ENCODE peak calls at places on chromosomes 3 and 15, in four cellular contexts. S is frontal cortex, L is iris pigment epithelial cell, Y is fibroblast of the aortic adventitia. O is an unnamed sample.
A peak's percentile ranks its signal among the peaks of the same experiment; 100 is the strongest.

GRCh38 chr3:27721717-27722564 is at the start of gene EOMES:
- DNase-seq in S (no peak), L (peak; percentile 36), Y (peak; percentile 40), O (no peak)

GRCh38 chr15:80445300-80446041 is 41.3 kb downstream of the ARNT2 start:
- DNase-seq in S (no peak), L (no peak), Y (no peak), O (no peak)

GRCh38 chr3:197030379-197031314 is 1.0 kb upstream of the MELTF start:
- DNase-seq in S (peak; percentile 16), L (peak; percentile 37), Y (peak; percentile 16), O (no peak)

GRCh38 chr3:185066251-185066650 is 86.6 kb downstream of the C3orf70 start:
- DNase-seq in S (no peak), L (no peak), Y (no peak), O (no peak)

GRCh38 chr15:32994810-32995424 is 199.6 kb downstream of the FMN1 start:
- DNase-seq in S (peak; percentile 13), L (peak; percentile 62), Y (peak; percentile 84), O (no peak)

GRCh38 chr3:151875759-151876158 is 2.3 kb downstream of the SUCNR1 start:
- DNase-seq in S (no peak), L (peak; percentile 40), Y (no peak), O (no peak)

GRCh38 chr3:46733026-46733800 is 15.5 kb upstream of the PRSS50 start:
- DNase-seq in S (no peak), L (peak; percentile 7), Y (peak; percentile 21), O (no peak)

GRCh38 chr15:32651229-32651837 is 9.8 kb downstream of the SCG5 start:
- DNase-seq in S (peak; percentile 55), L (peak; percentile 62), Y (peak; percentile 85), O (no peak)

GRCh38 chr3:2205692-2206091 is 107.0 kb downstream of the CNTN4 start:
- DNase-seq in S (no peak), L (no peak), Y (no peak), O (no peak)

GRCh38 chr3:197524128-197524527 is 31.6 kb downstream of the BDH1 start:
- DNase-seq in S (no peak), L (no peak), Y (no peak), O (no peak)

O was measured in progenitor cell of endocrine pancreas.